ENCODE peak calls at places on chromosome 11, in six cellular contexts. P is K562, C is GM12878, J is GM23338, V is HepG2, D is H1. H is an unnamed sample.

GRCh38 chr11:779120-779954 is 2.0 kb upstream of the GATD1 start:
- DNase-seq in P (no peak), D (peak), C (no peak), J (no peak), V (no peak), H (peak)

GRCh38 chr11:120658071-120658423 is 146.5 kb downstream of the GRIK4 start:
- DNase-seq in D (no peak), P (no peak), J (no peak), C (peak), V (no peak), H (no peak)

GRCh38 chr11:93131709-93132108 is 66.1 kb downstream of the SLC36A4 start:
- DNase-seq in J (peak), V (peak), C (no peak), D (no peak), P (peak), H (no peak)

GRCh38 chr11:133403900-133404299 is 128.4 kb downstream of the OPCML start:
- DNase-seq in J (peak), C (no peak), D (peak), P (peak), V (no peak), H (peak)

GRCh38 chr11:61613711-61614254 is 32.9 kb upstream of the SYT7 start:
- DNase-seq in J (no peak), P (no peak), D (no peak), C (no peak), V (no peak), H (no peak)

GRCh38 chr11:86940122-86940777 is 14.9 kb downstream of the FZD4 start:
- DNase-seq in C (no peak), V (peak), P (peak), D (no peak), J (peak), H (no peak)

GRCh38 chr11:76824083-76824939 is 36.4 kb upstream of the ACER3 start:
- DNase-seq in J (peak), C (no peak), P (peak), D (no peak), V (no peak), H (no peak)

GRCh38 chr11:20962581-20962980 is 293.2 kb downstream of the NELL1 start:
- DNase-seq in V (no peak), P (no peak), C (no peak), D (no peak), J (no peak), H (no peak)

GRCh38 chr11:2137202-2138071 is 1.8 kb downstream of the IGF2 start:
- DNase-seq in D (peak), P (peak), C (no peak), J (peak), V (peak), H (peak)

GRCh38 chr11:1706634-1707400 is 9.8 kb downstream of the KRTAP5-6 start:
- DNase-seq in J (no peak), V (no peak), C (no peak), P (peak), D (no peak), H (peak)

GRCh38 chr11:7019500-7020182 is 505 bp downstream of the ZNF214 start:
- DNase-seq in P (no peak), J (peak), V (no peak), D (peak), C (no peak), H (peak)

GRCh38 chr11:62688481-62688880 is 849 bp downstream of the LRRN4CL start:
- DNase-seq in D (no peak), C (no peak), V (no peak), J (no peak), P (no peak), H (no peak)

GRCh38 chr11:62694455-62695167 is 5.3 kb upstream of the LRRN4CL start:
- DNase-seq in D (peak), C (no peak), V (peak), P (peak), J (peak), H (peak)

GRCh38 chr11:62687508-62688396 is 1.6 kb downstream of the LRRN4CL start:
- DNase-seq in C (no peak), P (no peak), J (peak), V (no peak), D (no peak), H (peak)

DNA sequence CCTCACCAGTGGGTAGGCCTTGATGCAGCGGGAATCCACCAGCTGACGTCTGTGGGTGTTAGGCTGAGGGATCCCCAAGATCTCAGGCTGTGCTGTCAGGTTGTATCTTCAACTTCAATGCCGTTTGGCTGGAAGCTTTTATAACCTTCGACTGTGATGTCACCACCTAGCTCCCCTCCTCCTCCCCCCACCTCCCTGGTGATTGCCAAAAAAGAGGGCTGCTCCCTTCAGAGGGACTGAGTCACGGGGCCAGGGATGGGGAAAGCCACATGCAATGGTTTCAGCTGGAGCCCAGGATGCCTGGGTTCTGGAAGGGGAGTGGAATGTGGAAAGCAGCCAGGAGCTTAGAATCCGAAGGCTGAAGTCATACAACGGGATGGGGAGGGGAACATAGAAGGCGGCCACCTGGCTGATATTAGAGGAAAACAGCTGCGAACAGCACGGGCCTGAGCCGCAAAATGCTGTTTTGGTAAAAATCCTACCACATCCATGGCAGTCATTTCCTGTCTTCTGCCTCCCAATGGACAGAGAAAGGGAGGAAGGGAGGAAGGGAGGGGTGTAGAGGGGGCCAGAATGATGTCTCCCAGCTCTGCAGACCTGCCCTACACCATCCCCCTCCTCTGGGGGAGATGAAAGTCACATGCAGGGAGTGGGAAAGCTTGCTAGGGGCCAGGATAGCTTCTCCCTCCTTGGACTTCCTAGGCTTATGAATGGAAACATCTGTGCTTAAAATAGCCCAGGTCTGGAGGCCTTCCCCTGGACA is at the start of gene LRRN4CL:
- DNase-seq in D (no peak), J (no peak), V (no peak), C (no peak), P (no peak), H (no peak)
- TF ChIP-seq CREB1 in D (no peak), J (no peak), V (no peak), C (no peak), P (no peak), H (no peak)

DNA sequence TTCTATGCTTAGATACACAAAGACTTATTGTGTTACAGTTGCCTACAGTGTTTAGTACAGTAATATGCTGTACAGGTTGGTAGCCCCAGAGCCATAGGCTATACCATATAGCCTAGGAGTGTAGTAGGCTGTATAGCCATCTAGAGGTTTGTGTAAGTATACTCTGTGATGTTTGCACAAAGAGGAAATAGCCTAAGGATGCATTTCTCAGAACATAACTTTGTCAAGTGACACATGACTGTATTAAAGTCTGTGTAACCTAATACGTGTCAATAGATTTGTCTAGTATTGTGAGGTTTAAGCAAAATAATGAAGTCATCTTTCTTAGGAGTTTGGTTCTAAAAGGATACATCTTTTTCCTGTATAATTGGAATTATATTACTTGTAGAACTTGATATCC is 5.5 kb downstream of the ZC3H12C start:
- DNase-seq in P (no peak), J (no peak), C (no peak), V (no peak), D (no peak), H (no peak)
- TF ChIP-seq CTCF in P (peak), J (no peak), C (peak), V (no peak), D (no peak), H (no peak)

DNA sequence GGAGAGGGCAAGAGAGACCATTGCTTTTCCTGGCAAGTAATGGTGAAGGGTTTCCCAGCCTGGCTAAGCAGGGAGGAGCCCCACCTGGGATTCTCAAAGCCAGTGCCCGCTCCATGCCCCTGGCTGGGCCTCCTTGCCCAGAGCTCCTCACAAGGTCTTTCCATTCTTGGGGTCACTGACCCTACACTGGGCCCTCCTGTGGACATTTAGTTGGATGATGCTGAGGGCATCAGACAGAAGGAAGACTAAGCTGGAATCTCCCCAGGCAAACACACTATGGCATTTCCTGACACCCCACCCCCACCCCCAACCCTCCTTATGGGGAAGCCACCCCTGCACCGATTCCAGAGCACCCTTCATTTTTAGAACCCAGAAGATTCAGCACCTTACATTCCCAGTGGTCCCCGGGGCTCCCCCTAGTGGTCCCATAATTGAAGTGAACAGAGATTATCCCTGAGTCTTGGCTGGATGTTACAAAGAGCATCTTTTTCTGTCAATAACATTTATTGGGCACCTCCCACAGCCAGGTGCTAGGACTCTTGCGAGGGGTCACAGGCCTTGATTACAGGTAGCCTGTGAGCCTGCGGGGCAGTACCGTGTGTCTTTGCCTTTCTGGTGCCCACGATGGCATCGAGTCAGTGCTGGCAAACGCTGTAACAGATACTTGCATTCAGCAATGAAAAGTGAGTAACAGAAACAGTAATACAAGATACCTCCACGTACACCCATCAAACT is 548.5 kb downstream of the BUD13 start:
- DNase-seq in J (peak), D (peak), V (peak), P (peak), C (no peak), H (peak)
- TF ChIP-seq CREB1 in J (no peak), D (no peak), V (no peak), P (no peak), C (no peak), H (no peak)

GRCh38 chr11:67630230-67630942 is 649 bp upstream of the NUDT8 start:
- DNase-seq in C (peak), V (peak), P (peak), D (peak), J (peak), H (peak)

GRCh38 chr11:67627394-67627787 is 2.3 kb downstream of the NUDT8 start:
- DNase-seq in C (no peak), V (no peak), P (no peak), J (no peak), D (no peak), H (no peak)

GRCh38 chr11:67627788-67628624 is 1.7 kb downstream of the NUDT8 start:
- DNase-seq in C (no peak), V (no peak), J (no peak), D (no peak), P (no peak), H (no peak)

GRCh38 chr11:67629386-67630229 is at the start of gene NUDT8:
- DNase-seq in D (peak), C (peak), J (peak), V (peak), P (peak), H (peak)

DNA sequence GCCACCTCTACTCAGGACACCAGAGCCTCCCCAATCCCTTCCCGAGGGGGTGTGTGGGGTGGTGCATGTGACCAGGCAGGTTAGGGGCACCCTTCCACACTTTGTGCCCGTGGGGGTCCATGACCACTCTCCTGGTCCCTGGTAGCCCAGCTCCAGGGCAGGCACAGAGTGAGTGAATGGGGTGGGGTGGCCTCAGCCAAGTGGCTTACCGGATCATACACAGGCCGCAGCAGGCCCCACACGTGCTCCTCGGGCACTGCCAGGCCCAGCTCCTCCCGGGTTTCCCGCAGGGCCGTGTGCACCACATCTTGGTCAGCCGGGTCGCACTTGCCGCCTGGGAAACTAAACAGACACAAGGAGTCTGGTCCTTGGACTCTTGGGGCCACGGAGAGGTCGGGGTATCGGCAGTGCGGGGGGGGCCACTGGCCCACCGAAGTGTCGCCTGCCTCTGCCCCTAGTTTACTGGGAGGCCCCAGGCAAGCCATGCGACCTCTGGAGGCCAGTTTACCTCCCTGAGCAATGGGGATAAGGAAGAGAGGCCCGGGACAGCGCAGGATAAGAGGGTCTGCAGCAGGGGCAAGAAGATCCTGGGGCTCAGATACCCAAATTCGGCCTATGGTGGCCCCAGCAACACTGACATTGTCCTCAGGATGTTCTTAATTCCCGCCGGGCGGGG is 889 bp downstream of the NUDT8 start:
- DNase-seq in P (no peak), C (no peak), D (no peak), V (no peak), J (no peak), H (no peak)
- TF ChIP-seq CTCF in P (no peak), C (no peak), D (peak), V (no peak), J (no peak), H (no peak)